ENCODE peak calls at places on chromosome 16, in four cellular contexts. Z is uterus, B is fibroblast of villous mesenchyme, H is IMR-90. S is an unnamed sample.

GRCh38 chr16:68291227-68291626 is 19.5 kb downstream of the SLC7A6OS start:
- DNase-seq in Z (no peak), B (no peak), H (no peak), S (no peak)

GRCh38 chr16:30354423-30355143 is 525 bp downstream of the CD2BP2 start:
- DNase-seq in Z (no peak), B (no peak), H (peak), S (no peak)

GRCh38 chr16:88131256-88131655 is 180.0 kb downstream of the BANP start:
- DNase-seq in Z (no peak), B (no peak), H (no peak), S (no peak)

GRCh38 chr16:709651-710499 is 4.3 kb upstream of the FBXL16 start:
- DNase-seq in Z (no peak), B (peak), H (peak), S (peak)

GRCh38 chr16:57956270-57956808 is 14.6 kb downstream of the CNGB1 start:
- DNase-seq in Z (no peak), B (no peak), H (no peak), S (no peak)

GRCh38 chr16:20624882-20625807 is 49.0 kb upstream of the ACSM2B start:
- DNase-seq in Z (no peak), B (no peak), H (no peak), S (no peak)

GRCh38 chr16:84886536-84887090 is 66.8 kb downstream of the CRISPLD2 start:
- DNase-seq in Z (no peak), B (no peak), H (no peak), S (no peak)

GRCh38 chr16:63876096-63876495 is 1245.8 kb downstream of the CDH11 start:
- DNase-seq in Z (no peak), B (peak), H (no peak), S (peak)

GRCh38 chr16:30030841-30031413 is at the start of gene TLCD3B:
- DNase-seq in Z (no peak), B (no peak), H (no peak), S (no peak)

GRCh38 chr16:5603836-5604235 is 506.2 kb upstream of the EEF2KMT start:
- DNase-seq in Z (no peak), B (no peak), H (no peak), S (no peak)

GRCh38 chr16:450385-450784 is 24.9 kb downstream of the RAB11FIP3 start:
- DNase-seq in Z (no peak), B (no peak), H (no peak), S (no peak)

DNA sequence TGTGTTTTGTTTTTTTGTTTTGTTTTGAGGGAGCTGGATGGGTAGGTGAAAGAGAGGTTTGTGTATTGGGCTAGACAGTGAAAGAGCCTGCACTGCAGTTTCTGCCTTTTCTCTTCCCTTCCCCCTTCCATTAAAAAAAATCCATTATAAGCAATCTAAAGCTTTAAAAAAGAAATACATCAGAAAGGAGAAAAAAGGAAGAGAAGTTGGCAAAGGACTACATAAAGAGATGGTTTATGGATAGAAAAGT is 10.7 kb upstream of the EEF2K start:
- DNase-seq in Z (no peak), B (no peak), H (no peak), S (no peak)
- H3K4me3 ChIP-seq in Z (no peak), B (no peak), H (no peak), S (no peak)

GRCh38 chr16:69848635-69849545 is 86.8 kb downstream of the WWP2 start:
- DNase-seq in Z (peak), B (peak), H (peak), S (peak)
- TF ChIP-seq CTCF in Z (no peak), B (peak), H (peak), S (peak)

GRCh38 chr16:3285131-3285530 is 1.8 kb downstream of the ZNF263 start:
- DNase-seq in Z (no peak), B (no peak), H (no peak), S (no peak)
- H3K4me3 ChIP-seq in Z (no peak), B (peak), H (no peak), S (peak)

DNA sequence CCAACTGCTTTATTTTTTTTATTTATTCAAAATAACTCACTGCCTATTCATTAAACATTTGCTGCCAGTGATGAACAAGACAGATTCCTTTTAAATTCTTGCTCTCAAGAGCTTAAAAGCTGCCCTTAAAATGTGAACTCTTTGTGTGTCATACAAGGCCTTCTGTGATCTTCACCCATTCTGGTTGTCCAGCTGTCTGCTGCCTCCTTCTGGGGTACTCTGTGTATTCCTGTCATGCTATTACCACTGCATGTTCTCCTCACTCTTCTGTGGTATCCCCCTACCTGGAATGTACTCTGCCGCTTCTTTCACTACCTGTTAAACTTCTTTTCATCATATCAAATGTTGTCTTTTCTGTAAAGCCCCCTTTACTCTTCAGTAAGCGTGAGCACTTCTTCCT is 165.8 kb downstream of the CHD9 start:
- DNase-seq in Z (no peak), B (peak), H (peak), S (peak)
- TF ChIP-seq CTCF in Z (peak), B (peak), H (peak), S (peak)

GRCh38 chr16:14496047-14496770 is 133.9 kb downstream of the PARN start:
- DNase-seq in Z (no peak), B (no peak), H (no peak), S (no peak)
- H3K4me3 ChIP-seq in Z (no peak), B (no peak), H (no peak), S (no peak)

S was measured in cardiac fibroblast.